ENCODE peak calls at places on chromosomes 3 and 15, in ten cellular contexts. K, Q, T, I, N, C, W, H, E and V are unnamed samples.

GRCh38 chr3:171851685-171852084 is 8.5 kb downstream of the TMEM212 start:
- DNase-seq in E (no peak), N (peak), C (peak), I (peak), W (no peak), H (no peak), K (no peak), T (no peak), Q (no peak), V (no peak)

GRCh38 chr3:136305879-136306278 is 55.7 kb downstream of the PCCB start:
- DNase-seq in C (peak), N (peak), T (peak), E (no peak), K (no peak), H (no peak), I (peak), Q (no peak), W (no peak), V (no peak)

GRCh38 chr3:56193531-56193930 is 274.7 kb downstream of the ERC2 start:
- DNase-seq in N (no peak), T (no peak), Q (no peak), E (no peak), C (no peak), K (no peak), H (no peak), W (no peak), I (no peak), V (no peak)

GRCh38 chr15:96307856-96308394 is 22.6 kb upstream of the NR2F2 start:
- DNase-seq in T (no peak), K (no peak), I (no peak), E (no peak), N (no peak), H (no peak), C (no peak), Q (no peak), W (no peak), V (no peak)

GRCh38 chr3:113219605-113220300 is 8.4 kb downstream of the BOC start:
- DNase-seq in I (no peak), K (no peak), N (no peak), E (no peak), T (no peak), C (no peak), W (no peak), H (no peak), Q (no peak), V (no peak)

GRCh38 chr3:15610083-15610482 is 8.5 kb downstream of the BTD start:
- DNase-seq in K (no peak), E (no peak), T (peak), H (no peak), W (no peak), C (peak), N (peak), Q (no peak), I (peak), V (no peak)

GRCh38 chr3:41202834-41203345 is 3.6 kb downstream of the CTNNB1 start:
- DNase-seq in I (peak), E (no peak), H (no peak), T (no peak), C (peak), W (no peak), N (peak), Q (no peak), K (no peak), V (peak)

GRCh38 chr3:153163349-153164008 is 1.5 kb downstream of the RAP2B start:
- DNase-seq in C (peak), W (no peak), H (no peak), N (peak), Q (no peak), K (no peak), E (no peak), I (peak), T (no peak), V (no peak)

GRCh38 chr3:4750306-4751056 is 228.8 kb upstream of the BHLHE40 start:
- DNase-seq in H (no peak), I (peak), Q (no peak), T (no peak), K (no peak), C (peak), W (no peak), N (no peak), E (no peak), V (no peak)

GRCh38 chr3:120304569-120305090 is 19.6 kb upstream of the GPR156 start:
- DNase-seq in I (no peak), E (no peak), N (no peak), Q (no peak), K (no peak), C (no peak), T (no peak), W (no peak), H (no peak), V (no peak)

GRCh38 chr3:152200476-152201422 is 68.0 kb upstream of the MBNL1 start:
- DNase-seq in Q (no peak), W (no peak), T (no peak), I (no peak), E (no peak), H (no peak), N (no peak), C (no peak), K (no peak), V (no peak)

GRCh38 chr3:30188713-30189112 is 417.7 kb upstream of the TGFBR2 start:
- DNase-seq in W (no peak), Q (no peak), E (no peak), K (no peak), I (peak), T (no peak), C (peak), N (peak), H (peak), V (peak)

GRCh38 chr15:71705151-71705550 is 105.2 kb upstream of the NR2E3 start:
- DNase-seq in T (peak), E (no peak), I (peak), C (peak), K (no peak), Q (no peak), W (no peak), H (no peak), N (peak), V (no peak)

GRCh38 chr3:196942915-196943277 is 568 bp upstream of the NCBP2 start:
- DNase-seq in K (peak), Q (no peak), N (peak), E (no peak), C (no peak), H (peak), W (no peak), I (peak), T (no peak), V (no peak)

GRCh38 chr3:12681586-12682371 is 17.9 kb upstream of the RAF1 start:
- DNase-seq in E (no peak), W (no peak), H (no peak), I (peak), N (peak), Q (no peak), T (peak), K (no peak), C (peak), V (no peak)

GRCh38 chr3:141401584-141402475 is 33.5 kb downstream of the ZBTB38 start:
- DNase-seq in Q (peak), N (peak), C (no peak), I (peak), H (peak), T (no peak), E (peak), K (peak), W (peak), V (no peak)

GRCh38 chr15:39874890-39875549 is 45.0 kb downstream of the GPR176 start:
- DNase-seq in E (no peak), Q (no peak), T (no peak), H (no peak), I (peak), K (no peak), C (no peak), W (no peak), N (peak), V (peak)

GRCh38 chr15:67186226-67186649 is 68.2 kb downstream of the AAGAB start:
- DNase-seq in N (no peak), W (no peak), C (no peak), T (no peak), Q (no peak), I (no peak), H (peak), E (no peak), K (no peak), V (no peak)

GRCh38 chr3:107684431-107684925 is 161.7 kb downstream of the BBX start:
- DNase-seq in H (no peak), W (no peak), N (no peak), C (no peak), Q (no peak), E (no peak), T (no peak), K (no peak), I (peak), V (no peak)

GRCh38 chr3:62065985-62066693 is 307.2 kb downstream of the FEZF2 start:
- DNase-seq in E (no peak), W (no peak), T (peak), I (peak), K (no peak), H (no peak), C (no peak), Q (no peak), N (peak), V (no peak)

GRCh38 chr3:138297059-138297607 is 32.5 kb downstream of the NME9 start:
- DNase-seq in N (no peak), K (no peak), T (no peak), E (no peak), H (no peak), C (no peak), I (no peak), Q (no peak), W (no peak), V (no peak)

GRCh38 chr3:14524311-14524711 is 15.8 kb downstream of the GRIP2 start:
- DNase-seq in N (no peak), H (peak), E (no peak), W (no peak), C (peak), K (no peak), Q (no peak), T (no peak), I (no peak), V (no peak)

GRCh38 chr3:11367116-11367781 is 95.1 kb downstream of the ATG7 start:
- DNase-seq in C (no peak), I (peak), T (peak), H (peak), E (no peak), Q (no peak), W (no peak), K (no peak), N (peak), V (no peak)

GRCh38 chr3:109187390-109187789 is 50.9 kb downstream of the C3orf85 start:
- DNase-seq in N (no peak), T (no peak), I (no peak), C (no peak), H (no peak), W (no peak), E (no peak), K (no peak), Q (no peak), V (no peak)

GRCh38 chr3:46407976-46408375 is 917 bp downstream of the CCRL2 start:
- DNase-seq in C (no peak), N (no peak), E (no peak), H (peak), T (no peak), I (no peak), K (no peak), W (no peak), Q (no peak), V (no peak)

GRCh38 chr3:84965141-84965540 is 6.4 kb downstream of the CADM2 start:
- DNase-seq in N (no peak), T (no peak), E (no peak), W (peak), K (no peak), I (peak), C (no peak), H (no peak), Q (no peak), V (peak)

GRCh38 chr15:58477228-58477627 is 45.4 kb downstream of the LIPC start:
- DNase-seq in E (no peak), T (no peak), K (no peak), I (no peak), N (no peak), W (no peak), C (no peak), H (no peak), Q (no peak), V (no peak)

GRCh38 chr15:48806151-48806550 is 4.7 kb downstream of the CEP152 start:
- DNase-seq in N (peak), I (no peak), Q (no peak), C (no peak), K (no peak), W (no peak), T (no peak), E (no peak), H (no peak), V (peak)

GRCh38 chr15:48541659-48542334 is 103.7 kb downstream of the FBN1 start:
- DNase-seq in E (no peak), N (peak), C (peak), T (peak), H (peak), W (no peak), K (no peak), I (peak), Q (no peak), V (no peak)

GRCh38 chr15:92930061-92930460 is 29.9 kb downstream of the CHD2 start:
- DNase-seq in Q (no peak), E (no peak), H (no peak), K (no peak), T (no peak), W (no peak), C (peak), N (peak), I (peak), V (no peak)

GRCh38 chr3:153029350-153029749 is 132.7 kb upstream of the RAP2B start:
- DNase-seq in C (no peak), H (no peak), E (no peak), N (no peak), K (no peak), I (peak), W (no peak), Q (no peak), T (no peak), V (no peak)

GRCh38 chr15:51801391-51801835 is 28.0 kb upstream of the TMOD3 start:
- DNase-seq in Q (no peak), C (peak), N (peak), T (no peak), H (peak), K (no peak), W (no peak), I (peak), E (no peak), V (no peak)

GRCh38 chr15:68603951-68604350 is 25.2 kb downstream of the CORO2B start:
- DNase-seq in N (no peak), I (peak), H (no peak), K (no peak), E (no peak), T (no peak), Q (no peak), W (no peak), C (no peak), V (no peak)

GRCh38 chr15:98121957-98122356 is 161.5 kb downstream of the ARRDC4 start:
- DNase-seq in E (no peak), N (no peak), T (no peak), I (no peak), Q (no peak), C (no peak), H (no peak), W (no peak), K (no peak), V (no peak)